ENCODE peak calls at places on chromosomes 7 and 10, in five cellular contexts. T, L, E, S and I are unnamed samples. For H3K4me1, the result is how much of the 10 kb centered on the place peaks cover.

GRCh38 chr10:17276756-17277424 is 48.8 kb downstream of the VIM start:
- DNase-seq in E (no peak), S (no peak), L (no peak), T (no peak), I (no peak)

GRCh38 chr10:109474817-109475216 is 448.5 kb downstream of the XPNPEP1 start:
- DNase-seq in S (no peak), L (no peak), T (no peak), E (no peak), I (no peak)

GRCh38 chr10:116741391-116742351 is 695 bp downstream of the HSPA12A start:
- DNase-seq in E (no peak), L (no peak), T (no peak), S (no peak), I (peak)

GRCh38 chr10:90087197-90088007 is 386.0 kb downstream of the KIF20B start:
- DNase-seq in T (no peak), E (no peak), L (no peak), S (peak), I (no peak)

GRCh38 chr10:92290076-92290836 is 622 bp downstream of the CPEB3 start:
- DNase-seq in E (peak), T (peak), S (peak), L (peak), I (no peak)

GRCh38 chr7:94509264-94509878 is at the start of gene CASD1:
- DNase-seq in E (peak), T (peak), S (peak), L (peak), I (peak)

GRCh38 chr7:145347271-145347670 is 511.4 kb upstream of the TPK1 start:
- DNase-seq in T (no peak), E (no peak), S (no peak), L (no peak), I (no peak)

GRCh38 chr10:45379891-45380540 is 6.0 kb downstream of the ALOX5 start:
- DNase-seq in L (no peak), T (peak), E (no peak), S (no peak), I (no peak)

GRCh38 chr7:26081627-26082026 is 70.4 kb upstream of the NFE2L3 start:
- DNase-seq in L (no peak), E (no peak), T (no peak), S (no peak), I (no peak)

GRCh38 chr7:66250711-66251110 is 45.6 kb downstream of the TPST1 start:
- DNase-seq in T (no peak), S (peak), L (no peak), E (peak), I (no peak)

GRCh38 chr7:130884437-130885417 is 150.7 kb upstream of the KLF14 start:
- DNase-seq in E (no peak), S (no peak), L (no peak), T (no peak), I (no peak)

GRCh38 chr10:21202766-21203457 is 305.8 kb upstream of the NEBL start:
- DNase-seq in L (no peak), T (no peak), S (no peak), E (no peak), I (no peak)

GRCh38 chr10:21524526-21525366 is 736 bp downstream of the SKIDA1 start:
- DNase-seq in S (peak), L (no peak), T (no peak), E (no peak), I (no peak)

GRCh38 chr7:92695308-92696261 is 105.4 kb upstream of the FAM133B start:
- DNase-seq in T (peak), S (peak), L (no peak), E (peak), I (peak)

GRCh38 chr7:120280743-120281142 is 7.8 kb downstream of the KCND2 start:
- DNase-seq in L (no peak), E (no peak), T (no peak), S (no peak), I (no peak)

GRCh38 chr10:97050959-97051496 is 134.7 kb downstream of the SLIT1 start:
- DNase-seq in L (no peak), T (peak), S (no peak), E (no peak), I (no peak)

GRCh38 chr10:5732141-5732540 is 47.5 kb downstream of the TASOR2 start:
- DNase-seq in E (no peak), S (no peak), T (no peak), L (no peak), I (no peak)

DNA sequence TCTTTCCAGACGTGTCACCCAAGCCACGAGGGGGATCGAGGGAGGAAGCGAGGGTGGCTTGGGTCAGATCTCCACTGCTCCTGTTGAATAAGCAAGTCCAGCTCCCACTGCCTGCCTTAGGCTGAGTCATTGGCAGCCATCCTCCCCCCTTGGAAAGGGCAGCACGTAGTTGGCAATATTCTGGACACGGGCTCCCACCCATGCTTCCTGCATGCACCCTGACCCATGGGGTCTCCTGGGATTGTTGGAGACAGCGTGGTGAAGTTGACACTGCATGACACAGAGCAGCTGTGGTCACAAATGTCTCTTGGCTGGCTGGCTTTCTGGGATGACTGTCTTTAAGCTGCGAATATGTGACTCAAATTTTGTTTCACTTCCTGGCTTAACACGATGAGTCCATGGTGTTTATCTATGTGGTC is 11.2 kb downstream of the BTBD16 start:
- DNase-seq in E (no peak), T (peak), L (no peak), S (peak), I (no peak)
- H3K4me1 ChIP-seq in E (under half), T (under half), L (under half), S (under half), I (under half)

GRCh38 chr7:128374041-128374440 is 12.6 kb upstream of the PRRT4 start:
- DNase-seq in S (no peak), T (no peak), L (no peak), E (no peak), I (no peak)
- H3K4me3 ChIP-seq in S (no peak), T (no peak), L (no peak), E (no peak), I (no peak)

GRCh38 chr10:128029280-128029618 is 97.0 kb downstream of the MKI67 start:
- DNase-seq in L (no peak), E (no peak), T (no peak), S (no peak), I (no peak)
- H3K4me1 ChIP-seq in L (under half), E (under half), T (under half), S (under half), I (under half)

GRCh38 chr7:116511552-116512523 is 12.3 kb downstream of the CAV2 start:
- DNase-seq in S (peak), E (peak), T (no peak), L (no peak), I (no peak)
- H3K4me3 ChIP-seq in S (peak), E (peak), T (peak), L (peak), I (peak)

DNA sequence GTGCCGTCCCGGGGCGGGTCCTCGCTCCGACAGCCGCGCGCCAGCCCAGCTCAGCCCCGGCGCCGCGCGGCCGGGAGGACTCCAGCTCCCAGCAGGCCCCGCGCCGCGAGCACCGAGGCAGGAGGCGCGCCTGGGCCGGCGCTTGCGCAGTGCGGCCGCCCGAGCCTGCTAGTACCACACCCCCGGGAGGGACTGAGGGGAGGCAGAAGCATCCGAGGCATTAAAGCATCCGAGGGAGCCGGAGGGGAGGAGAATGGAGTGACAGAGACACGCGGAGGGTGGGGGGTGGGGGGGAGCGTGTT is at the start of gene GRK5:
- DNase-seq in L (peak), S (peak), T (peak), E (peak), I (peak)
- H3K4me1 ChIP-seq in L (under half), S (under half), T (under half), E (under half), I (under half)

DNA sequence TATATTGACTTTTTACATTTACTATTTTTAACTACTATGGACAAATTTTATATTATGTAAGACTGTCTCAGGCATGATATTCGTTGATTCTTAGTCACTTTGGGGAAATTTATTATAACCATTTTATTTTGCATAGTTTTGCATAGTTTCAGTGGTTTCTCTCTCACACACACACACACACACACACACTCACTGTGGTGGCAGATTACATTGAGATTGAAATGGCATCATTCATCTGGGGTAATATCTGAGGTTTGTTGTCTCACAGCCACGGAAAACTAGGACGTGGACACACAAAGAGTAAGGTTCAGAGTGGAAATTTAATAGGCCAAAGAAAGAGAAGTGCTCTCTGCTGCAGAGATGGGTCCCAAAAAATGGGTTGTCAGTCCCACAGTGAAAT is 17.1 kb upstream of the TAS2R41 start:
- DNase-seq in T (no peak), S (no peak), L (no peak), E (no peak), I (no peak)
- H3K4me3 ChIP-seq in T (no peak), S (no peak), L (no peak), E (no peak), I (no peak)